ENCODE peak calls at places on chromosomes 11 and 22, in eight cellular contexts. T is T47D; Q is LoVo; N is H1; Y is activated CD4-positive, alpha-beta T cell treated with anti-CD3 and anti-CD28 coated beads, Interleukin-2, amount 10 ng/mL, durations not matched to agents 24 days and 14 days; R is NCI-H774; P is NCI-H460; W is NCI-H146. S is an unnamed sample.
A peak's percentile ranks its signal among the peaks of the same experiment; 100 is the strongest.

GRCh38 chr22:28609921-28610320 is 69.7 kb downstream of the TTC28 start:
- DNase-seq in T (no peak), Q (no peak), N (no peak), Y (no peak), R (no peak), P (no peak), W (no peak), S (no peak)

GRCh38 chr11:131760191-131760951 is 390.0 kb downstream of the NTM start:
- DNase-seq in T (no peak), Q (no peak), N (no peak), Y (no peak), R (no peak), P (no peak), W (no peak), S (peak; percentile 84)

GRCh38 chr22:27719535-27720227 is 81.9 kb downstream of the MN1 start:
- DNase-seq in T (no peak), Q (peak; percentile 44), N (no peak), Y (no peak), R (no peak), P (peak; percentile 85), W (no peak), S (peak; percentile 21)

GRCh38 chr11:103961010-103961409 is 75.4 kb upstream of the DDI1 start:
- DNase-seq in T (no peak), Q (no peak), N (no peak), Y (no peak), R (no peak), P (no peak), W (no peak), S (no peak)

GRCh38 chr11:120135838-120136237 is 2.1 kb downstream of the TRIM29 start:
- DNase-seq in T (no peak), Q (no peak), N (no peak), Y (no peak), R (no peak), P (no peak), W (no peak), S (no peak)

GRCh38 chr11:129817282-129818051 is 1.8 kb downstream of the TMEM45B start:
- DNase-seq in T (no peak), Q (peak; percentile 74), N (no peak), Y (no peak), R (no peak), P (no peak), W (no peak), S (no peak)

GRCh38 chr11:125923012-125923579 is 18.8 kb downstream of the DDX25 start:
- DNase-seq in T (peak; percentile 84), Q (peak; percentile 77), N (peak; percentile 34), Y (peak; percentile 89), R (peak; percentile 74), P (peak; percentile 63), W (peak; percentile 65), S (peak; percentile 71)

GRCh38 chr11:12787847-12788246 is 113.6 kb downstream of the TEAD1 start:
- DNase-seq in T (no peak), Q (no peak), N (no peak), Y (no peak), R (no peak), P (no peak), W (no peak), S (peak; percentile 90)

GRCh38 chr11:33620423-33621120 is 80.1 kb downstream of the C11orf91 start:
- DNase-seq in T (no peak), Q (no peak), N (no peak), Y (no peak), R (no peak), P (no peak), W (peak; percentile 43), S (no peak)